ENCODE peak calls at places on chromosome X, in seven cellular contexts. I, Z, B, N, W, F and Q are unnamed samples.

GRCh38 chrX:13661735-13662536 is 9.0 kb downstream of the TCEANC start:
- DNase-seq in I (no peak), Z (no peak), B (no peak), N (no peak), W (no peak), F (no peak), Q (no peak)

GRCh38 chrX:1903380-1903935 is 288.6 kb downstream of the ASMT start:
- DNase-seq in I (no peak), Z (no peak), B (no peak), N (no peak), W (peak; percentile 57), F (no peak), Q (no peak)

GRCh38 chrX:11172413-11172812 is 61.3 kb downstream of the HCCS start:
- DNase-seq in I (no peak), Z (no peak), B (no peak), N (no peak), W (no peak), F (no peak), Q (no peak)

GRCh38 chrX:119145241-119145653 is 17.6 kb upstream of the KIAA1210 start:
- DNase-seq in I (no peak), Z (no peak), B (no peak), N (no peak), W (peak; percentile 42), F (no peak), Q (no peak)

GRCh38 chrX:153825042-153825441 is 5.3 kb downstream of the PDZD4 start:
- DNase-seq in I (no peak), Z (no peak), B (no peak), N (no peak), W (no peak), F (no peak), Q (no peak)

GRCh38 chrX:140432328-140433025 is 72.4 kb downstream of the SOX3 start:
- DNase-seq in I (no peak), Z (no peak), B (no peak), N (no peak), W (no peak), F (no peak), Q (no peak)

GRCh38 chrX:103399744-103400143 is 23.4 kb downstream of the BEX3 start:
- DNase-seq in I (no peak), Z (no peak), B (no peak), N (no peak), W (peak; percentile 40), F (no peak), Q (no peak)

GRCh38 chrX:126065901-126066660 is 100.0 kb downstream of the DCAF12L2 start:
- DNase-seq in I (no peak), Z (no peak), B (no peak), N (no peak), W (no peak), F (no peak), Q (no peak)

GRCh38 chrX:155632424-155633100 is 19.8 kb upstream of the TMLHE start:
- DNase-seq in I (no peak), Z (no peak), B (no peak), N (no peak), W (peak; percentile 7), F (no peak), Q (no peak)

GRCh38 chrX:119465555-119465954 is 2.7 kb upstream of the SLC25A5 start:
- DNase-seq in I (no peak), Z (no peak), B (no peak), N (no peak), W (no peak), F (no peak), Q (no peak)

GRCh38 chrX:23374291-23374690 is 39.6 kb downstream of the PTCHD1 start:
- DNase-seq in I (no peak), Z (no peak), B (no peak), N (no peak), W (no peak), F (no peak), Q (no peak)

GRCh38 chrX:46447384-46447783 is 97.8 kb downstream of the ZNF674 start:
- DNase-seq in I (no peak), Z (no peak), B (no peak), N (no peak), W (peak; percentile 53), F (no peak), Q (no peak)

GRCh38 chrX:8668797-8669196 is 63.1 kb downstream of the ANOS1 start:
- DNase-seq in I (no peak), Z (peak; percentile 67), B (no peak), N (no peak), W (no peak), F (no peak), Q (no peak)

GRCh38 chrX:101091817-101092216 is 6.2 kb upstream of the CENPI start:
- DNase-seq in I (no peak), Z (no peak), B (no peak), N (no peak), W (no peak), F (no peak), Q (no peak)

GRCh38 chrX:81174286-81174685 is 27.4 kb downstream of the HMGN5 start:
- DNase-seq in I (no peak), Z (no peak), B (no peak), N (no peak), W (peak; percentile 71), F (no peak), Q (no peak)

GRCh38 chrX:103051260-103051789 is 12.6 kb downstream of the BEX1 start:
- DNase-seq in I (no peak), Z (no peak), B (no peak), N (no peak), W (no peak), F (no peak), Q (no peak)

GRCh38 chrX:7055386-7056137 is 92.0 kb upstream of the STS start:
- DNase-seq in I (no peak), Z (no peak), B (no peak), N (no peak), W (no peak), F (no peak), Q (no peak)

GRCh38 chrX:8955521-8955920 is 78.4 kb downstream of the FAM9B start:
- DNase-seq in I (no peak), Z (no peak), B (no peak), N (no peak), W (no peak), F (no peak), Q (no peak)

GRCh38 chrX:64205441-64205734 is at the start of gene AMER1:
- DNase-seq in I (no peak), Z (no peak), B (no peak), N (no peak), W (peak; percentile 72), F (no peak), Q (no peak)

GRCh38 chrX:130094712-130095111 is 15.6 kb downstream of the ELF4 start:
- DNase-seq in I (no peak), Z (peak; percentile 46), B (no peak), N (no peak), W (no peak), F (no peak), Q (no peak)

GRCh38 chrX:85024562-85024961 is 20.9 kb downstream of the APOOL start:
- DNase-seq in I (no peak), Z (no peak), B (no peak), N (no peak), W (no peak), F (no peak), Q (no peak)

GRCh38 chrX:38895775-38896174 is 94.5 kb downstream of the MID1IP1 start:
- DNase-seq in I (no peak), Z (no peak), B (no peak), N (no peak), W (no peak), F (no peak), Q (no peak)

GRCh38 chrX:54439967-54440871 is at the start of gene TSR2:
- DNase-seq in I (peak; percentile 33), Z (peak; percentile 86), B (peak; percentile 54), N (peak; percentile 64), W (peak; percentile 91), F (peak; percentile 59), Q (no peak)

GRCh38 chrX:103647630-103648029 is 18.9 kb downstream of the TCEAL1 start:
- DNase-seq in I (no peak), Z (no peak), B (no peak), N (no peak), W (no peak), F (no peak), Q (no peak)

GRCh38 chrX:13598877-13599276 is 29.5 kb downstream of the EGFL6 start:
- DNase-seq in I (no peak), Z (no peak), B (no peak), N (no peak), W (no peak), F (no peak), Q (no peak)

GRCh38 chrX:123084797-123085196 is 99.3 kb upstream of the GRIA3 start:
- DNase-seq in I (no peak), Z (no peak), B (no peak), N (no peak), W (peak; percentile 72), F (no peak), Q (no peak)

GRCh38 chrX:131571348-131571747 is 27.5 kb downstream of the OR13H1 start:
- DNase-seq in I (no peak), Z (no peak), B (no peak), N (no peak), W (no peak), F (no peak), Q (no peak)